ENCODE peak calls at places on chromosomes 1 and 21, in six cellular contexts. M, S, D, E, P and W are unnamed samples.

GRCh38 chr1:173126421-173126820 is 75.7 kb upstream of the TNFSF18 start:
- DNase-seq in P (no peak), S (no peak), D (no peak), E (no peak), M (no peak), W (no peak)

GRCh38 chr1:235101558-235102258 is 26.9 kb downstream of the TOMM20 start:
- DNase-seq in M (no peak), E (no peak), S (no peak), D (no peak), P (no peak), W (no peak)

GRCh38 chr1:166390406-166390805 is 223.6 kb upstream of the FAM78B start:
- DNase-seq in D (no peak), M (peak), S (no peak), P (no peak), E (peak), W (no peak)

GRCh38 chr21:46227811-46228344 is 696 bp downstream of the LSS start:
- DNase-seq in E (no peak), S (no peak), P (no peak), M (no peak), D (no peak), W (peak)

GRCh38 chr21:45339430-45340405 is 52.0 kb upstream of the POFUT2 start:
- DNase-seq in M (no peak), P (no peak), S (no peak), D (no peak), E (no peak), W (no peak)

GRCh38 chr21:23452384-23453083 is 2154.7 kb downstream of the MRPL39 start:
- DNase-seq in D (no peak), E (no peak), S (no peak), M (peak), P (no peak), W (no peak)

GRCh38 chr1:84669831-84670230 is 20.4 kb downstream of the SSX2IP start:
- DNase-seq in M (no peak), E (peak), D (no peak), P (no peak), S (no peak), W (no peak)

GRCh38 chr1:58064281-58064680 is 482.2 kb downstream of the OMA1 start:
- DNase-seq in M (no peak), S (no peak), E (no peak), D (no peak), P (no peak), W (no peak)

GRCh38 chr1:99005142-99005491 is 456 bp upstream of the PLPPR5 start:
- DNase-seq in M (no peak), P (no peak), S (no peak), E (peak), D (no peak), W (no peak)

GRCh38 chr1:164630626-164631396 is 71.8 kb downstream of the PBX1 start:
- DNase-seq in E (no peak), S (no peak), P (no peak), D (no peak), M (no peak), W (no peak)

GRCh38 chr1:188022661-188023060 is 1193.9 kb downstream of the PLA2G4A start:
- DNase-seq in E (peak), M (no peak), S (no peak), D (no peak), P (no peak), W (no peak)

GRCh38 chr1:228339059-228339704 is 67.5 kb downstream of the TRIM11 start:
- DNase-seq in S (no peak), D (no peak), M (no peak), E (no peak), P (no peak), W (no peak)

GRCh38 chr1:9482816-9483572 is 56.3 kb upstream of the SLC25A33 start:
- DNase-seq in D (no peak), E (no peak), M (no peak), S (no peak), P (no peak), W (no peak)

GRCh38 chr1:5649795-5650194 is 342.4 kb downstream of the NPHP4 start:
- DNase-seq in E (no peak), S (no peak), D (no peak), M (no peak), P (no peak), W (no peak)

GRCh38 chr1:43783671-43784205 is 76.4 kb downstream of the ST3GAL3 start:
- DNase-seq in M (peak), D (no peak), E (peak), P (no peak), S (peak), W (peak)

GRCh38 chr1:53804791-53805505 is 33.1 kb downstream of the NDC1 start:
- DNase-seq in P (no peak), M (peak), E (peak), S (peak), D (no peak), W (no peak)

GRCh38 chr1:174157157-174157806 is 2.0 kb upstream of the RABGAP1L start:
- DNase-seq in E (no peak), M (peak), S (no peak), P (no peak), D (no peak), W (no peak)

GRCh38 chr1:23634840-23635642 is 56.6 kb upstream of the RPL11 start:
- DNase-seq in P (peak), S (peak), E (peak), D (peak), M (peak), W (peak)

GRCh38 chr1:8463144-8463927 is 145.4 kb downstream of the SLC45A1 start:
- DNase-seq in P (peak), E (peak), M (peak), D (peak), S (peak), W (peak)